ENCODE peak calls at places on chromosomes 4 and X, in ten cellular contexts. G is IMR-90, L is NB4, E is Peyer's patch, C is GM12878, U is tibial nerve, B is A549, H is thyroid gland, V is GM12892, Z is HCT116. Q is an unnamed sample.

GRCh38 chr4:41142946-41143720 is 71.2 kb downstream of the APBB2 start:
- DNase-seq in H (peak; percentile 73), E (no peak), U (peak; percentile 76), V (no peak), B (no peak), L (no peak), G (peak; percentile 92), Z (no peak), C (no peak), Q (peak; percentile 24)

GRCh38 chr4:74217365-74217764 is 59.4 kb downstream of the MTHFD2L start:
- DNase-seq in U (no peak), C (no peak), Z (no peak), E (no peak), L (no peak), V (no peak), H (no peak), B (no peak), G (peak; percentile 50), Q (no peak)

GRCh38 chrX:136767104-136767941 is 13.4 kb downstream of the ARHGEF6 start:
- DNase-seq in Z (no peak), B (peak; percentile 53), U (peak; percentile 24), V (peak; percentile 54), L (peak; percentile 86), E (peak; percentile 53), G (peak; percentile 37), H (peak; percentile 47), C (no peak), Q (peak; percentile 26)

GRCh38 chr4:1278336-1278670 is 11.4 kb upstream of the MAEA start:
- DNase-seq in G (peak; percentile 28), H (no peak), L (no peak), V (no peak), Z (peak; percentile 29), C (no peak), E (no peak), U (no peak), B (peak; percentile 38), Q (no peak)

GRCh38 chrX:138765061-138765460 is 53.5 kb upstream of the FGF13 start:
- DNase-seq in B (no peak), E (no peak), G (no peak), V (no peak), U (no peak), L (no peak), Z (no peak), H (no peak), C (no peak), Q (no peak)

GRCh38 chr4:12761694-12762093 is 722.4 kb downstream of the RAB28 start:
- DNase-seq in H (no peak), L (no peak), Z (no peak), U (no peak), V (no peak), C (no peak), G (no peak), E (no peak), B (no peak), Q (no peak)

GRCh38 chrX:152915541-152916241 is 17.8 kb downstream of the ZNF185 start:
- DNase-seq in G (peak; percentile 79), B (peak; percentile 51), E (no peak), C (no peak), Z (peak; percentile 18), U (no peak), V (peak; percentile 68), H (peak; percentile 63), L (peak; percentile 55), Q (peak; percentile 59)

GRCh38 chrX:43703211-43703791 is 47.2 kb downstream of the MAOA start:
- DNase-seq in H (peak; percentile 8), E (no peak), U (no peak), Z (no peak), B (no peak), C (no peak), V (no peak), G (peak; percentile 16), L (no peak), Q (no peak)

GRCh38 chr4:1285151-1285789 is 4.4 kb upstream of the MAEA start:
- DNase-seq in C (no peak), L (no peak), U (no peak), G (no peak), B (no peak), V (no peak), Z (no peak), E (no peak), H (no peak), Q (no peak)

GRCh38 chrX:119790977-119791436 is 423 bp downstream of the RPL39 start:
- DNase-seq in Z (no peak), L (peak; percentile 53), E (peak; percentile 27), B (no peak), U (peak; percentile 13), V (no peak), C (no peak), G (peak; percentile 26), H (peak; percentile 39), Q (no peak)

DNA sequence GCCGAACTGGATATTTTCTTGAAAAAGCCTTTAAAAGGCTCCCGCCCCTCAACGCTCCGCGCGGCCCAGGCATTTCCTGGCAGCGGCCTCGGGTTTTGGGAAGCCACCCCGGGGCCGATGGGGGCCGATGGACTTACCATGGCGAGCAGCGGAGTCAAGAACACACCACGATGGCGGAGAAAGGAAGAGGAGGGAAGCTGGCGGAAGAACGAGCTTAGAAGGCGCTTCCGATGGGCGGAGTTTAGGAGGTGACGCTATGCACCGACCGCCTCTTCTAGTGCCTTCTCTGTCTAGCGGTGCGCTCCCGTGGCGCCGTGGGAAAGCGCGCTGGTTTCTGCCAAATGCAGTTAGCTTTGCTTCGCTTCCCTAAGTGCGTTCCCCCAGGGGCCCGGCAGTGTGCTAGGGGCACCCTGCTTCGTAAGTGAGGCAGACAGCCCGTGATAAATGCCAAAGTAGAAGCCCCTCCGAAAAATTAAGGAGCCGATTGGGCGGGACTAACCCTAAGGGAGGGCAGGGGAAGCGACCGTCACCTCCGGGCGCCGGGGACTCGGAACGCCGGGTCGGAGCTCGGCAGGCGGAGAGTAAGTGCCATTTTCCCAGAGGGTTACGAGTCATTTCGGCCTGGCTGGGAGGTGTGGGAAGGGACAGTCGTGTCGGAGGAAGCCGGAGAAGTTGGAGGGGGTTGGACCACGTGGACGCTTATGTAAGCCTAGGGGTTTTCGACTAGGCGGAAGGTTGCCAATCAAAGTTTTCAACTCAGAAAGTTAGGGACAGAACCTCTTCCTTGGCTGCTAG is at the start of gene RPL39:
- DNase-seq in E (peak; percentile 78), G (peak; percentile 87), B (peak; percentile 57), U (peak; percentile 68), H (peak; percentile 86), L (peak; percentile 94), Z (peak; percentile 76), V (peak; percentile 39), C (peak; percentile 51), Q (peak; percentile 50)
- TF ChIP-seq POLR2A in E (peak; percentile 30), G (peak; percentile 96), B (peak; percentile 88), U (peak; percentile 47), H (peak; percentile 89), L (peak; percentile 92), Z (peak; percentile 38), V (peak; percentile 95), C (peak; percentile 96), Q (peak; percentile 84)

GRCh38 chrX:25597561-25597960 is 540.6 kb upstream of the MAGEB18 start:
- DNase-seq in E (no peak), Z (no peak), V (no peak), C (no peak), H (no peak), U (no peak), G (no peak), L (no peak), B (no peak), Q (no peak)

GRCh38 chrX:25596881-25597280 is 541.3 kb upstream of the MAGEB18 start:
- DNase-seq in G (no peak), B (no peak), C (no peak), E (no peak), V (no peak), U (no peak), H (no peak), Z (no peak), L (no peak), Q (no peak)

GRCh38 chrX:25601323-25601722 is 536.8 kb upstream of the MAGEB18 start:
- DNase-seq in E (no peak), Z (no peak), C (no peak), H (no peak), L (no peak), V (no peak), U (no peak), G (no peak), B (no peak), Q (no peak)

GRCh38 chrX:25600776-25601175 is 537.4 kb upstream of the MAGEB18 start:
- DNase-seq in Z (no peak), B (no peak), G (peak; percentile 6), V (no peak), E (no peak), L (no peak), C (no peak), H (no peak), U (peak; percentile 4), Q (no peak)

GRCh38 chrX:25599061-25599460 is 539.1 kb upstream of the MAGEB18 start:
- DNase-seq in G (no peak), H (no peak), Z (no peak), E (no peak), U (no peak), V (no peak), L (no peak), B (no peak), C (no peak), Q (no peak)
- TF ChIP-seq POLR2A in G (no peak), H (no peak), Z (no peak), E (no peak), U (no peak), V (no peak), L (no peak), B (no peak), C (no peak), Q (no peak)

GRCh38 chr4:48832571-48832970 is 1.7 kb downstream of the OCIAD1 start:
- DNase-seq in H (no peak), G (no peak), V (no peak), U (no peak), C (no peak), B (no peak), L (no peak), E (no peak), Z (no peak), Q (no peak)

GRCh38 chr4:48831532-48832015 is 686 bp downstream of the OCIAD1 start:
- DNase-seq in E (no peak), U (no peak), Z (no peak), B (no peak), V (no peak), G (peak; percentile 16), H (no peak), C (peak; percentile 15), L (peak; percentile 48), Q (no peak)

GRCh38 chr4:48836658-48837057 is 5.8 kb downstream of the OCIAD1 start:
- DNase-seq in E (no peak), H (no peak), G (no peak), U (no peak), V (no peak), Z (no peak), C (no peak), L (no peak), B (no peak), Q (no peak)

GRCh38 chr4:48827622-48828021 is 3.3 kb upstream of the OCIAD1 start:
- DNase-seq in C (no peak), B (no peak), L (no peak), Z (no peak), H (no peak), V (no peak), E (no peak), G (no peak), U (no peak), Q (no peak)

GRCh38 chr4:48830706-48831531 is at the start of gene OCIAD1:
- DNase-seq in B (peak; percentile 93), G (peak; percentile 100), L (peak; percentile 100), H (peak; percentile 98), Z (peak; percentile 99), U (peak; percentile 97), E (peak; percentile 97), C (peak; percentile 99), V (peak; percentile 93), Q (peak; percentile 84)
- TF ChIP-seq POLR2A in B (peak; percentile 52), G (peak; percentile 71), L (peak; percentile 66), H (peak; percentile 70), Z (peak; percentile 78), U (peak; percentile 10), E (no peak), C (peak; percentile 96), V (peak; percentile 80), Q (peak; percentile 44)

GRCh38 chr4:181528570-181529184 is 714.5 kb upstream of the TENM3 start:
- DNase-seq in U (peak; percentile 47), L (peak; percentile 48), B (peak; percentile 2), E (peak; percentile 17), V (no peak), Z (peak; percentile 54), C (peak; percentile 8), H (peak; percentile 57), G (peak; percentile 73), Q (peak; percentile 12)
- TF ChIP-seq POLR2A in U (no peak), L (no peak), B (no peak), E (no peak), V (no peak), Z (no peak), C (no peak), H (no peak), G (no peak), Q (no peak)